ENCODE peak calls at places on chromosomes 1 and 21, in seven cellular contexts. F, T, V, A, D, M and U are unnamed samples. For H3K79me1, the result is how much of the 10 kb centered on the place peaks cover.

GRCh38 chr1:172338295-172338735 is 82.2 kb upstream of the C1orf105 start:
- DNase-seq in F (no peak), T (no peak), V (no peak), A (no peak), D (no peak), M (no peak), U (no peak)

GRCh38 chr1:81330521-81330920 is 470.2 kb upstream of the ADGRL2 start:
- DNase-seq in F (no peak), T (no peak), V (no peak), A (no peak), D (peak), M (no peak), U (no peak)

GRCh38 chr1:63435136-63435535 is 67.7 kb downstream of the ALG6 start:
- DNase-seq in F (peak), T (no peak), V (no peak), A (no peak), D (no peak), M (no peak), U (no peak)

GRCh38 chr1:204274441-204274840 is 60.7 kb upstream of the GOLT1A start:
- DNase-seq in F (peak), T (no peak), V (no peak), A (no peak), D (no peak), M (no peak), U (no peak)

GRCh38 chr1:220144051-220144450 is 50.1 kb downstream of the IARS2 start:
- DNase-seq in F (no peak), T (no peak), V (no peak), A (no peak), D (no peak), M (no peak), U (no peak)

GRCh38 chr21:39727401-39728120 is 17.4 kb upstream of the IGSF5 start:
- DNase-seq in F (no peak), T (no peak), V (peak), A (no peak), D (no peak), M (no peak), U (no peak)

GRCh38 chr1:117794073-117794472 is 135.3 kb downstream of the GDAP2 start:
- DNase-seq in F (peak), T (no peak), V (no peak), A (no peak), D (no peak), M (no peak), U (no peak)

GRCh38 chr1:205229399-205229861 is 1.7 kb downstream of the TMCC2 start:
- DNase-seq in F (peak), T (peak), V (no peak), A (peak), D (peak), M (no peak), U (peak)

GRCh38 chr1:219837274-219837993 is 90.9 kb downstream of the SLC30A10 start:
- DNase-seq in F (peak), T (peak), V (peak), A (no peak), D (peak), M (no peak), U (peak)

GRCh38 chr1:33975961-33976360 is 112.1 kb downstream of the HMGB4 start:
- DNase-seq in F (no peak), T (no peak), V (peak), A (no peak), D (no peak), M (no peak), U (no peak)

GRCh38 chr1:153945795-153946621 is 510 bp downstream of the DENND4B start:
- DNase-seq in F (peak), T (no peak), V (peak), A (peak), D (peak), M (no peak), U (peak)

GRCh38 chr1:2804628-2805351 is 3.3 kb upstream of the TTC34 start:
- DNase-seq in F (no peak), T (no peak), V (no peak), A (no peak), D (no peak), M (no peak), U (no peak)

GRCh38 chr21:36319767-36320420 is at the start of gene MORC3:
- DNase-seq in F (peak), T (peak), V (peak), A (peak), D (peak), M (peak), U (peak)

GRCh38 chr1:110829955-110830553 is 42.9 kb upstream of the CD53 start:
- DNase-seq in F (peak), T (peak), V (peak), A (peak), D (peak), M (peak), U (no peak)

GRCh38 chr1:229229137-229229720 is 41.7 kb upstream of the RAB4A start:
- DNase-seq in F (no peak), T (no peak), V (peak), A (peak), D (peak), M (no peak), U (peak)

GRCh38 chr1:187270256-187270655 is 441.5 kb downstream of the PLA2G4A start:
- DNase-seq in F (no peak), T (no peak), V (no peak), A (no peak), D (no peak), M (no peak), U (no peak)

GRCh38 chr21:46597031-46597430 is 7.9 kb downstream of the S100B start:
- DNase-seq in F (no peak), T (no peak), V (no peak), A (no peak), D (no peak), M (no peak), U (no peak)

GRCh38 chr1:161681879-161682278 is 18.9 kb downstream of the FCGR2B start:
- DNase-seq in F (no peak), T (no peak), V (no peak), A (no peak), D (no peak), M (no peak), U (no peak)

GRCh38 chr1:214833357-214833756 is 230.4 kb downstream of the CENPF start:
- DNase-seq in F (peak), T (no peak), V (no peak), A (no peak), D (no peak), M (no peak), U (peak)

GRCh38 chr1:2046225-2046917 is 3.8 kb upstream of the PRKCZ start:
- DNase-seq in F (no peak), T (no peak), V (peak), A (peak), D (peak), M (peak), U (peak)

GRCh38 chr1:44418022-44418673 is 13.1 kb downstream of the RNF220 start:
- DNase-seq in F (no peak), T (no peak), V (no peak), A (no peak), D (peak), M (no peak), U (no peak)

GRCh38 chr1:226548281-226549093 is at the start of gene STUM:
- DNase-seq in F (peak), T (peak), V (peak), A (peak), D (peak), M (no peak), U (peak)

GRCh38 chr1:246534114-246534513 is 27.0 kb upstream of the SMYD3 start:
- DNase-seq in F (no peak), T (no peak), V (no peak), A (no peak), D (no peak), M (no peak), U (no peak)

GRCh38 chr1:237327061-237327460 is 285.1 kb downstream of the RYR2 start:
- DNase-seq in F (no peak), T (no peak), V (no peak), A (no peak), D (no peak), M (no peak), U (no peak)

GRCh38 chr1:214123061-214123784 is 135.4 kb downstream of the PROX1 start:
- DNase-seq in F (peak), T (peak), V (peak), A (peak), D (peak), M (peak), U (peak)

GRCh38 chr21:41480086-41480690 is 27.8 kb downstream of the TMPRSS2 start:
- DNase-seq in F (no peak), T (no peak), V (no peak), A (no peak), D (no peak), M (no peak), U (no peak)

GRCh38 chr1:167126317-167126716 is 32.4 kb downstream of the STYXL2 start:
- DNase-seq in F (no peak), T (no peak), V (no peak), A (no peak), D (no peak), M (no peak), U (no peak)

GRCh38 chr1:179771509-179771908 is 28.4 kb downstream of the FAM163A start:
- DNase-seq in F (no peak), T (no peak), V (no peak), A (no peak), D (no peak), M (no peak), U (no peak)
- H4K8ac ChIP-seq in F (no peak), T (no peak), V (no peak), A (no peak), D (no peak), M (no peak), U (no peak)

GRCh38 chr21:20802201-20802600 is 196.0 kb upstream of the NCAM2 start:
- DNase-seq in F (no peak), T (no peak), V (no peak), A (no peak), D (no peak), M (no peak), U (no peak)
- H3K79me1 ChIP-seq in F (under half), T (under half), V (under half), A (under half), D (under half), M (under half), U (under half)

DNA sequence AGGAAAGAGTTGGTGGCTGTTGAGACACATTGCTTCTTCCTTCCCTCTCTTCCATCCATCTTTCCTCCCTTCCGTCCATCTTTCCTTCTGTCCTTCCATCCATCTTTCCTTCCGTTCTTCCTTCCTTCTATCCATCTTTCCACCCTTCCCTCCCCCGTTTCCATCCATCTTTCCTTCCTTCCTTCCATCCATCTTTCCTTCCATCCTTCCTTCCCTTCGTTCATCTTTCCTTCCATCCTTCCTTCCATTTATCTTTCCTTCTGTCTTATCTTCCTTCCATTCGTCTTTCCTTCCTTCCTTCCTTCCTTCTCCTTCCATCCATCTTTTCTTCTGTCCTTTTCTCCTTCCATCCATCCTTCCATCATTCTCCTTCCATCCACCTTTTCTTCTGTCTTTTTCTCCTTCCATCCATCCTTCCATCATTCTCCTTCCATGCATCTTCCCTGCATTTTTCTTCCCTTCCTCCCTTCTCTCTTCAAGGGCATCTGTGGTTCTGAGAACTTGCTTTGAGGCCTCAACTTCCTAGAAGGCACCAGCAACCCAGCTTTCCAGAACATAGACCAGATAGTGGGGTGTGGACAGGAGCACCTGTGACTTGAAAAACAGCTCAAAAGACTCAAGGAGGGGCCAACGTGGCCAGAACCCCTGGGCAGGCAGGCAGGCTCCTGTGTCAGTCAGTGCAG is 48.9 kb upstream of the SELENON start:
- DNase-seq in F (no peak), T (no peak), V (no peak), A (no peak), D (no peak), M (no peak), U (no peak)
- H4K8ac ChIP-seq in F (no peak), T (no peak), V (no peak), A (no peak), D (no peak), M (no peak), U (no peak)

GRCh38 chr1:66438062-66438970 is 95.6 kb upstream of the SGIP1 start:
- DNase-seq in F (no peak), T (no peak), V (no peak), A (no peak), D (no peak), M (no peak), U (no peak)
- H3K79me1 ChIP-seq in F (under half), T (under half), V (under half), A (under half), D (under half), M (under half), U (under half)

DNA sequence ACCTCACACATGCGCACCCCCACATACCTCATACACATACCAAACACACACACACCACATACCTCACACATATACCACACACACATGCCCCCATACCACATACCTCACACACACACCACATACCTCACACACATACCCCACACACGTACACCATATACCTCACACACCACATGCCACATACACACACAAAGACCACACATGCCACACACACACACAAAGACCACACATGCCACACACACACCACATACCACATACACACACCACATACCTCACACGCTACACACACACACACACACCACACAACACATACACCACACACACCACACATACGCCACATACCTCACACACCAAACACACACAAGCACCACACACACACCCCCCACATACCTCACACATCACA is 30.0 kb downstream of the HIVEP3 start:
- DNase-seq in F (no peak), T (no peak), V (no peak), A (no peak), D (no peak), M (no peak), U (no peak)
- H4K8ac ChIP-seq in F (no peak), T (no peak), V (no peak), A (peak), D (no peak), M (no peak), U (no peak)

GRCh38 chr1:203149188-203149840 is 21.8 kb downstream of the ADORA1 start:
- DNase-seq in F (no peak), T (no peak), V (no peak), A (no peak), D (peak), M (no peak), U (no peak)

GRCh38 chr1:203148127-203148526 is 20.6 kb downstream of the ADORA1 start:
- DNase-seq in F (no peak), T (no peak), V (no peak), A (peak), D (peak), M (no peak), U (no peak)

GRCh38 chr1:203147376-203147775 is 19.9 kb downstream of the ADORA1 start:
- DNase-seq in F (no peak), T (no peak), V (no peak), A (no peak), D (no peak), M (no peak), U (no peak)

GRCh38 chr1:203146537-203146936 is 19.0 kb downstream of the ADORA1 start:
- DNase-seq in F (no peak), T (no peak), V (no peak), A (no peak), D (no peak), M (no peak), U (no peak)

GRCh38 chr1:203148579-203148978 is 21.1 kb downstream of the ADORA1 start:
- DNase-seq in F (no peak), T (no peak), V (no peak), A (no peak), D (no peak), M (no peak), U (no peak)
- H3K79me1 ChIP-seq in F (under half), T (under half), V (under half), A (under half), D (under half), M (under half), U (under half)

DNA sequence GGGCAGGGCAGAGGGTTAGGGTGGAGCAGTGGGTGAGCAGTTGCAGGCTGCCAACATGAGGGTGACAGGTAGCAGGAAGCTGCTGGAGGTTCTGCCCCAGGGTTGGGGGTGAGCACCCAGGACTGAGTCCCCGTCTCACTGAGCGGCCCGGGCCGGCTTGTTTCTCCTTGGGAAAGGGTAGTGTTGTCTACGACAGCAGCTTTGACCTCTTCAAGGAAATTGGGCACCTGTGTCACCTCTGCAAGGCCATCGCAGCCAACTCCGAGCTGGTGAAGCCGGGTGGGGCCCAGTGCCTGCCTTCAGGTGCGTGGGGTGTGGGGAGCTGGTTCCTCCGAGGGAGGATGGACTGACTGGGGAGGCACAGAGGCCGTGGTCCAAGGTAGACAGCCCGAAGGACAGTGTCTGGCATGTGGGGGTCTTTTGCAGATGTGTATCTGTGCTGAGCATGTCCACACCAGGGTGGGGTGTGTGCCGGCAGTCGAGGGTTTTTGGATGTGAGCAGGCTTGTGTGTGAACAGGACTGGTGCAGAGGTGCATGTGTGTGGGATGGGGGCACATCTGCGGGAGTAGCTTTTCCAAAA is 51.9 kb downstream of the DISP3 start:
- DNase-seq in F (no peak), T (no peak), V (no peak), A (no peak), D (no peak), M (no peak), U (no peak)
- H4K8ac ChIP-seq in F (no peak), T (no peak), V (no peak), A (no peak), D (no peak), M (no peak), U (no peak)

GRCh38 chr1:223036479-223036845 is 106.6 kb downstream of the TLR5 start:
- DNase-seq in F (no peak), T (no peak), V (no peak), A (no peak), D (no peak), M (no peak), U (no peak)

GRCh38 chr1:223031690-223032601 is 111.1 kb downstream of the TLR5 start:
- DNase-seq in F (no peak), T (no peak), V (peak), A (peak), D (peak), M (no peak), U (no peak)

GRCh38 chr1:223035724-223036478 is 107.1 kb downstream of the TLR5 start:
- DNase-seq in F (no peak), T (no peak), V (no peak), A (no peak), D (peak), M (no peak), U (no peak)

GRCh38 chr1:223033658-223034057 is 109.4 kb downstream of the TLR5 start:
- DNase-seq in F (no peak), T (no peak), V (no peak), A (no peak), D (no peak), M (no peak), U (no peak)

GRCh38 chr1:223034270-223034798 is 108.7 kb downstream of the TLR5 start:
- DNase-seq in F (no peak), T (no peak), V (no peak), A (no peak), D (no peak), M (no peak), U (no peak)
- H3K79me1 ChIP-seq in F (under half), T (under half), V (under half), A (under half), D (under half), M (under half), U (under half)

DNA sequence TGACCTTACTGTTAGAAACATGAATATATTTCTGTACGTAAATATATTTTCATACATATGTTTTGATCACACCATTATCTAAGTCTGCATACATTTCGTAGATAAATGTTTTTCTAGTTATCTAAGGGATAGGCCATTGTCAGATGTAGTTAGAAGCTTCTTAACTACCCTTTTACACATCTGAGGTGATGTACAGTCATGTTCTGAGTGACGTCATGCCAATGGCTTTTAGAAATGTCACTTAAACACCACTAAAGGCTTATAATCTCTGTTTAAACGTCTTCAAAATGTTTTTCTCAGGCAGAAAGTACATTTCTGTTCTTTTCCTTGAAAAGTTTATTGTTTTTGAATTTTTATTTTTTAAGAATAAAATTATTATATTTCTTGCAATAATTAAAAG is 781.9 kb downstream of the MRPL39 start:
- DNase-seq in F (no peak), T (no peak), V (no peak), A (no peak), D (no peak), M (no peak), U (no peak)
- H4K8ac ChIP-seq in F (no peak), T (no peak), V (no peak), A (no peak), D (no peak), M (no peak), U (no peak)